ENCODE peak calls at places on chromosomes 2 and 18, in four cellular contexts. L is gastrocnemius medialis, H is body of pancreas, O is lower lobe of right lung. K is an unnamed sample.

GRCh38 chr2:26784570-26785234 is 1.2 kb upstream of the CENPA start:
- DNase-seq in L (no peak), H (no peak), O (no peak), K (no peak)

GRCh38 chr2:46816846-46817726 is 98.5 kb downstream of the MCFD2 start:
- DNase-seq in L (no peak), H (no peak), O (no peak), K (peak)

GRCh38 chr2:16189019-16189850 is 248.9 kb downstream of the MYCN start:
- DNase-seq in L (no peak), H (no peak), O (no peak), K (no peak)

GRCh38 chr2:177244244-177244771 is 20.2 kb downstream of the NFE2L2 start:
- DNase-seq in L (no peak), H (no peak), O (no peak), K (no peak)

GRCh38 chr2:191247381-191248057 is 2.3 kb downstream of the MYO1B start:
- DNase-seq in L (no peak), H (peak), O (no peak), K (peak)

GRCh38 chr2:225282858-225283693 is 116.4 kb upstream of the NYAP2 start:
- DNase-seq in L (no peak), H (peak), O (no peak), K (no peak)

GRCh38 chr2:121527009-121527682 is 3.5 kb upstream of the RNU4ATAC start:
- DNase-seq in L (no peak), H (no peak), O (no peak), K (no peak)

GRCh38 chr2:218892693-218893348 is 12.2 kb downstream of the WNT10A start:
- DNase-seq in L (no peak), H (peak), O (peak), K (peak)

GRCh38 chr2:185979546-185980071 is 241.0 kb downstream of the FSIP2 start:
- DNase-seq in L (no peak), H (no peak), O (no peak), K (no peak)

GRCh38 chr2:204282525-204282924 is 262.8 kb upstream of the PARD3B start:
- DNase-seq in L (no peak), H (no peak), O (no peak), K (no peak)

GRCh38 chr2:50820176-50820575 is 211.8 kb downstream of the NRXN1 start:
- DNase-seq in L (no peak), H (no peak), O (no peak), K (no peak)

GRCh38 chr2:236052926-236053846 is 115.0 kb downstream of the GBX2 start:
- DNase-seq in L (no peak), H (no peak), O (no peak), K (no peak)

GRCh38 chr2:231711677-231712461 is 3.5 kb downstream of the PTMA start:
- DNase-seq in L (no peak), H (no peak), O (peak), K (no peak)

GRCh38 chr2:9356336-9356735 is 67.0 kb downstream of the ITGB1BP1 start:
- DNase-seq in L (no peak), H (no peak), O (no peak), K (no peak)

GRCh38 chr18:67525328-67526110 is 9.0 kb upstream of the DSEL start:
- DNase-seq in L (peak), H (peak), O (peak), K (peak)

GRCh38 chr2:121346886-121347285 is 61.9 kb upstream of the TFCP2L1 start:
- DNase-seq in L (no peak), H (no peak), O (no peak), K (no peak)

GRCh38 chr18:9659499-9660387 is 45.4 kb upstream of the PPP4R1 start:
- DNase-seq in L (no peak), H (no peak), O (no peak), K (no peak)

GRCh38 chr2:237694423-237695194 is 67.2 kb downstream of the LRRFIP1 start:
- DNase-seq in L (no peak), H (no peak), O (peak), K (peak)

GRCh38 chr18:73979742-73980141 is 167.9 kb downstream of the FBXO15 start:
- DNase-seq in L (no peak), H (no peak), O (no peak), K (no peak)

GRCh38 chr18:37265382-37265781 is 300.2 kb downstream of the CELF4 start:
- DNase-seq in L (no peak), H (no peak), O (no peak), K (no peak)

GRCh38 chr2:145874466-145874865 is 1354.5 kb upstream of the ZEB2 start:
- DNase-seq in L (no peak), H (no peak), O (no peak), K (no peak)

GRCh38 chr2:241842620-241843211 is 16.0 kb downstream of the PDCD1 start:
- DNase-seq in L (no peak), H (peak), O (peak), K (peak)

GRCh38 chr18:67308819-67309218 is 207.7 kb downstream of the DSEL start:
- DNase-seq in L (no peak), H (no peak), O (no peak), K (no peak)

GRCh38 chr18:21741511-21742322 is 1.1 kb downstream of the MIB1 start:
- DNase-seq in L (no peak), H (peak), O (peak), K (peak)

GRCh38 chr2:217066510-217067270 is 206.8 kb upstream of the TNP1 start:
- DNase-seq in L (no peak), H (no peak), O (no peak), K (no peak)

GRCh38 chr2:199646439-199646838 is 188.7 kb upstream of the SATB2 start:
- DNase-seq in L (no peak), H (no peak), O (no peak), K (no peak)

DNA sequence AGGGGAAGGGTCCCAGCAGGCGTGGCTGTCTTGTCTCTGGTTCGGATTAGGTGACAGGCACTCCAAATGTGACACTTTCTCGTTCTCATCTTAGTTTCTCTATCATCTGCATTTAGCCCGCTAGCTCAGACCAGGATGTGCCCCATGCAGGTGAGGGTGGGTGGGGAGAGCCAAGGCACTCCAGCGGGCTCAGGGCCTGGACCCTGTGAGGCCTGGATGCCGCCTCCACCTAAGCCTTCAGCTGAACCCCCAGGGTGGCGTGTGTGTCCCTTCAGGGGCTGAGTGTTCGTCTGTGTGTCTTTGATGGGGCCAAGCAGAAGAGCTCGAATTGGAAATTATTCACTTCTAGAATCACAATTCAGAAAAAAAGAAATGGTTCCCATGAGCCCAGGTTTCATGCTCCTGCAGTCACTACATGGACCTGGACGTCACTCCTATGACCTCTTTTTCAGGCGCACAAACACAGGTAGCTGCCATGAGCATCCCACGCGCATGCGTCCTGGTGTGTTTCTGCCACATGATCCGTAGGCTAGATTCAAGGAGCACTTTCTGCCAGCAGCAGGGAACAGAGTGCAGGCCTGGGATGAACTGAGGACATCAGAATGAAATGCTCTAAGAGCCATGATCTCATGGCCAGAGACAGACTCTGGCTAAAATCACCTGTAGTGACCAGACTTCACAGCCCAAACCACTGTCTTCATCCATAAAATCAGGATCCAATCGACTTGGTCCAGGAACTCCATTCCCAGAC is 25.8 kb downstream of the CIDEA start:
- DNase-seq in L (no peak), H (no peak), O (no peak), K (no peak)
- H3K4me3 ChIP-seq in L (no peak), H (no peak), O (no peak), K (peak)

GRCh38 chr2:143503280-143503679 is 374.1 kb downstream of the ARHGAP15 start:
- DNase-seq in L (no peak), H (no peak), O (no peak), K (no peak)
- H3K27ac ChIP-seq in L (no peak), H (no peak), O (no peak), K (no peak)

DNA sequence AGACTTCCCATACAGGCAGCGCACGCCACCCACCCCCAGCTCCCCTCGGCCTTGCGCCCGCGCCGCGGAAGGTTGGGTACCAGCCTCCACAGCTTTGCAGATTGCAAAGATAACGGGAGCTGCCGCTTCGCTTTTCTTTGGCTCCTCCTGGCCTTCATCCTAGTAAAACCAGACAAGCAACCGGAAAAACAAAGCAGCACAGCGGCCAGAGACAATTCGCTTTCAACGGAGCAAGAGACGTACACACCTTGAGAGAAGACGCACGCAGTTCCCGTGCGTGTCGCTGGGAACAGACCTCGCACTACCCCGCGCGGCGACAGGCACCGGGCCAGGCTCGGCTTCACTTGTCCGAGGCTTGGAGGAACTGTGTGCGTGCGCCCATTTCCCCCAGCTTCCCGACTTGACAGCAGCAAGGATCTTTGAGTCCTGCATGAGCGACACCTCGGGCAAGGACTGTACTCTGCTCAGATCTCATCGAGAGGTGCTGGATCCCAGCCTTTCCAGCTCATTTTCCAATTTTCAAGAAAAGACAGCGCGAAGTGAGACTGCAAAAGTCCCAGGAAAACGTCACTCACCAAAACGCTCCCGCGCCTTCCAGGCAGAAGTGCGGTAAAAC is 964 bp downstream of the ZBTB7C start:
- DNase-seq in L (no peak), H (no peak), O (peak), K (peak)
- H3K4me3 ChIP-seq in L (peak), H (no peak), O (peak), K (peak)

GRCh38 chr2:20600756-20601325 is 50.1 kb downstream of the HS1BP3 start:
- DNase-seq in L (no peak), H (no peak), O (no peak), K (no peak)
- H3K27ac ChIP-seq in L (no peak), H (no peak), O (peak), K (no peak)

DNA sequence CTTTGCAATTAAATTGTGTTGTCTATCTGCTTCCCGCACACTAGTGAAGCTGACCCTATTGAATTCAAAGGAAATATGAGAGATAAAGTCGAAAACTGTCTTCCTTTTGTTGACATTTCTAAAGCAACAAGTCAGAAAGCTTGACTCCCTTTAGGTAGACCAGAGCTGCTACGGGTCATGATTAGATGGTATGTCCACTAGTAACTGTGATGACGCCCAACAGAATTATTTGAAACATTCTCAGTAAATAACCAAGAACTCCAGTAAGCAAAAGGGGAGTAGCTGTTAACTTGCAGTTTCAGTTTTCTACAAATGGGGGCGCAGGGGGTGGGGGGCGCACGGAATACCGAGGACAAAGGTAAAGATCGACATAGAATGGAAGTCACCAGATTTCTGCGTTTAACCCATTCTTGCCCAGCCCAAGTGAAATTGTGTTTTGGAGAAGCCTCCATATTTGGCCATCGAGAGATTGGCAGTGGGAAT is 56.4 kb downstream of the CRIM1 start:
- DNase-seq in L (no peak), H (no peak), O (no peak), K (no peak)
- H3K4me3 ChIP-seq in L (no peak), H (no peak), O (no peak), K (no peak)

GRCh38 chr2:112712903-112713584 is 7.8 kb upstream of the NT5DC4 start:
- DNase-seq in L (no peak), H (no peak), O (no peak), K (no peak)
- H3K27ac ChIP-seq in L (no peak), H (no peak), O (no peak), K (no peak)

GRCh38 chr2:136327162-136327852 is 209.4 kb upstream of the CXCR4 start:
- DNase-seq in L (no peak), H (no peak), O (no peak), K (no peak)
- H3K4me3 ChIP-seq in L (no peak), H (no peak), O (peak), K (no peak)

GRCh38 chr2:221461911-221462310 is 110.2 kb downstream of the EPHA4 start:
- DNase-seq in L (no peak), H (no peak), O (no peak), K (no peak)
- H3K27ac ChIP-seq in L (no peak), H (no peak), O (no peak), K (no peak)

DNA sequence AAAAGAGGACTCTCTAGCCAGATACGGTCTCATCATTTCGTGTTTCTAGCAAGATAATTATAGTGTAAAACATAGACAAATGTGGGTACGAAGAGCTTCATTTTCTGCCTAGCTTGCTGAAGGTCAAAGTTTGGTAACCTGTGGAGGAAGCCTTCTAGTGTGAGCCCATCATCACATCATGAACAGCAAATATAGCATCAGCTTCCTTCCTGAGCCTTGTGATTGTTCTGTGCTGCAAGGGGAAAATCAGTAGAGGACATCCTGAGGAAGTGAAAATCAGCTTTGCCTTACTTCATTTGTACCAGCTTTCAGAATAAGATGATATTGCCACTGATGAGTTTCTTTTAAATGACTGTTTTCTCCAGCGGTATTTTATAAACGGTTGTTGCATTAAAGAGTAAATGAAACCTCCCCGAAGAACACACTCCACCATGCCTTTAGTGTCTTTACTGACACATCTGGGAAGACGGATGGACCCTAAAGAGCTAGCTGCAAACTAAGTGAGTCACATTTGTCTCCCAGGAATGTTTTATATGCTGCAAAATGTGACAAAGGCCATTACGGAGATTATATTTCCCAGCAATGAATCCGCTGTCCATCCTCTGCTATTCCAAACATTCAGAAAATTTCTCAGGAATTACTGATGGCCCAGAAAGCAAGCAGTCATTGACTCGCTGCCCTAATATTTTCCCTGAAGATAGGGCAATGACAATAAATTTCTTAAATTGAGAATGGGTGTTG is 1272.9 kb downstream of the SUCLG1 start:
- DNase-seq in L (no peak), H (no peak), O (no peak), K (no peak)
- H3K4me3 ChIP-seq in L (no peak), H (no peak), O (no peak), K (no peak)

DNA sequence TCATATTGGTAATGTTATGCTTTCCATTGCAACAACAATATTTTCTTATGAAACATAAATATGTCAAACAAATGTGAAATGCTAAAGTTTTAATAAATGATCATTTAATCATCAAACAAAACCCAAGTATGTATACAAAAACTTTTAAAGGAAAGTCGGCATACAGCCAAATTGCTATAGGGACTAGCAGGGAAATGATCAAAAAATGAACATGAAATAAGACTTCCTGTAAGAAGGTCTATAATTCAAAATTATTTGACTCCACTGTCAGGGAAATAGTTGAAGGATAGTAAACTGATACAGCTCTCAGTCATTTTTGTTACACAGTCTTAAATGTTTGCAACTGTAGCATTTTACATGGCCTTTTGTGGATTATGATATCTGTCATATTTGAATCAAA is 13.7 kb downstream of the MEIS1 start:
- DNase-seq in L (no peak), H (no peak), O (no peak), K (no peak)
- H3K27ac ChIP-seq in L (no peak), H (peak), O (no peak), K (no peak)